ENCODE peak calls at places on chromosomes 1 and 21, in ten cellular contexts. O is stimulated activated CD4-positive, alpha-beta T cell treated with anti-CD3 and anti-CD28 coated beads, Interleukin-4, amount 100 ng/mL, for 1 hour; D is LoVo; Y is CD4-positive, alpha-beta memory T cell; K is epithelial cell of esophagus; M is GM23338; F is type B pancreatic cell; L is astrocyte of the spinal cord; Q is fibroblast of mammary gland; E is substantia nigra. S is an unnamed sample.

GRCh38 chr1:57133686-57134085 is 167.9 kb upstream of the C8B start:
- DNase-seq in D (no peak), L (peak), F (no peak), Q (peak), Y (no peak), M (no peak), K (peak), O (no peak), E (no peak), S (no peak)

GRCh38 chr1:186620951-186621350 is 59.3 kb downstream of the PTGS2 start:
- DNase-seq in M (no peak), Y (no peak), O (no peak), D (no peak), L (peak), F (no peak), E (no peak), K (peak), Q (peak), S (no peak)

GRCh38 chr21:36566606-36567005 is 86.7 kb upstream of the CLDN14 start:
- DNase-seq in D (no peak), E (no peak), F (peak), L (no peak), M (no peak), K (no peak), O (no peak), Q (no peak), Y (no peak), S (no peak)

GRCh38 chr1:165841582-165842362 is 14.4 kb downstream of the UCK2 start:
- DNase-seq in E (no peak), K (peak), F (no peak), Y (no peak), O (no peak), M (no peak), L (peak), Q (peak), D (no peak), S (no peak)

GRCh38 chr1:51203874-51204245 is 32.2 kb upstream of the RNF11 start:
- DNase-seq in O (no peak), M (no peak), E (no peak), K (no peak), Y (no peak), L (no peak), Q (no peak), D (no peak), F (no peak), S (no peak)

GRCh38 chr1:167488786-167489185 is 29.5 kb downstream of the CD247 start:
- DNase-seq in F (no peak), O (no peak), M (peak), D (no peak), L (no peak), Q (no peak), K (peak), Y (no peak), E (no peak), S (no peak)

GRCh38 chr21:16841917-16842316 is 670.9 kb upstream of the CXADR start:
- DNase-seq in E (no peak), F (no peak), K (no peak), D (no peak), M (no peak), Q (no peak), Y (no peak), O (no peak), L (no peak), S (peak)

GRCh38 chr1:19344372-19344810 is 32.3 kb downstream of the SLC66A1 start:
- DNase-seq in Y (peak), K (peak), M (peak), E (peak), Q (peak), D (peak), L (no peak), F (no peak), O (peak), S (peak)

GRCh38 chr1:31434101-31434871 is 21.3 kb downstream of the SERINC2 start:
- DNase-seq in E (no peak), Q (no peak), D (no peak), M (peak), O (no peak), K (no peak), L (no peak), F (no peak), Y (no peak), S (peak)

S was measured in NCI-H524.